ENCODE peak calls at places on chromosomes 13 and 19, in four cellular contexts. F, Y, B and Z are unnamed samples.
A peak's percentile ranks its signal among the peaks of the same experiment; 100 is the strongest.

GRCh38 chr13:42040730-42041016 is 7.8 kb upstream of the DGKH start:
- DNase-seq in B (no peak), F (no peak), Y (no peak), Z (no peak)

GRCh38 chr13:78054152-78054551 is 135.5 kb upstream of the EDNRB start:
- DNase-seq in Y (no peak), B (no peak), F (no peak), Z (no peak)

GRCh38 chr13:100301418-100301817 is 212.5 kb downstream of the PCCA start:
- DNase-seq in F (no peak), B (no peak), Y (peak; percentile 7), Z (no peak)

GRCh38 chr13:48954086-48954485 is 21.6 kb upstream of the FNDC3A start:
- DNase-seq in F (no peak), Y (no peak), B (peak; percentile 16), Z (peak; percentile 67)

GRCh38 chr19:48342841-48343540 is 17.6 kb downstream of the EMP3 start:
- DNase-seq in F (no peak), Y (no peak), B (peak; percentile 16), Z (peak; percentile 74)

GRCh38 chr19:36051236-36051635 is 2.8 kb downstream of the THAP8 start:
- DNase-seq in B (no peak), F (no peak), Y (peak; percentile 27), Z (no peak)

GRCh38 chr19:39167461-39168257 is 29.1 kb upstream of the NCCRP1 start:
- DNase-seq in B (no peak), F (no peak), Y (no peak), Z (no peak)

GRCh38 chr13:94192576-94192975 is 286.9 kb downstream of the DCT start:
- DNase-seq in F (no peak), Y (peak; percentile 63), B (peak; percentile 19), Z (no peak)

GRCh38 chr13:29935309-29935981 is 85.0 kb upstream of the UBL3 start:
- DNase-seq in Y (no peak), B (no peak), F (peak; percentile 30), Z (no peak)

GRCh38 chr13:40344270-40345148 is 321.9 kb downstream of the FOXO1 start:
- DNase-seq in Y (no peak), B (no peak), F (no peak), Z (peak; percentile 9)

GRCh38 chr13:94602467-94602866 is 810 bp downstream of the GPR180 start:
- DNase-seq in Y (no peak), F (no peak), B (no peak), Z (no peak)

GRCh38 chr19:16078759-16079707 is 2.7 kb downstream of the TPM4 start:
- DNase-seq in B (peak; percentile 98), Y (no peak), F (peak; percentile 81), Z (peak; percentile 93)

GRCh38 chr19:10226376-10227214 is 4.5 kb downstream of the S1PR2 start:
- DNase-seq in Y (no peak), F (peak; percentile 65), B (peak; percentile 74), Z (peak; percentile 91)

GRCh38 chr13:28530729-28531194 is 35.8 kb upstream of the FLT1 start:
- DNase-seq in B (peak; percentile 50), F (no peak), Y (no peak), Z (peak; percentile 71)

GRCh38 chr19:19379527-19379926 is 25.9 kb upstream of the GATAD2A start:
- DNase-seq in F (no peak), B (no peak), Y (no peak), Z (no peak)

GRCh38 chr19:19034204-19034624 is 811 bp downstream of the ARMC6 start:
- DNase-seq in B (peak; percentile 75), F (no peak), Y (peak; percentile 43), Z (peak; percentile 67)

GRCh38 chr19:47540748-47541147 is 25.9 kb upstream of the NAPA start:
- DNase-seq in F (no peak), B (peak; percentile 48), Y (no peak), Z (peak; percentile 29)

GRCh38 chr13:114068723-114069322 is 63.6 kb downstream of the RASA3 start:
- DNase-seq in B (peak; percentile 35), F (peak; percentile 26), Y (no peak), Z (peak; percentile 78)

GRCh38 chr13:31614073-31614472 is 125.3 kb upstream of the RXFP2 start:
- DNase-seq in Y (no peak), F (no peak), B (no peak), Z (no peak)

GRCh38 chr13:103006706-103007426 is 59.4 kb downstream of the SLC10A2 start:
- DNase-seq in F (no peak), B (no peak), Y (no peak), Z (peak; percentile 81)

GRCh38 chr13:26262156-26262555 is 8.2 kb downstream of the CDK8 start:
- DNase-seq in F (no peak), B (no peak), Y (no peak), Z (no peak)

GRCh38 chr13:26759907-26760834 is at the start of gene GPR12:
- DNase-seq in B (no peak), Y (no peak), F (no peak), Z (peak; percentile 6)

GRCh38 chr19:17807731-17808316 is 12.9 kb downstream of the B3GNT3 start:
- DNase-seq in Y (no peak), F (no peak), B (no peak), Z (no peak)

GRCh38 chr19:15248648-15249559 is 16.7 kb upstream of the EPHX3 start:
- DNase-seq in Y (no peak), B (peak; percentile 83), F (peak; percentile 87), Z (peak; percentile 87)

GRCh38 chr19:2611483-2612464 is 90.7 kb downstream of the GNG7 start:
- DNase-seq in F (no peak), Y (no peak), B (no peak), Z (no peak)
- TF ChIP-seq CTCF in F (peak; percentile 4), Y (peak; percentile 40), B (peak; percentile 23), Z (no peak)

DNA sequence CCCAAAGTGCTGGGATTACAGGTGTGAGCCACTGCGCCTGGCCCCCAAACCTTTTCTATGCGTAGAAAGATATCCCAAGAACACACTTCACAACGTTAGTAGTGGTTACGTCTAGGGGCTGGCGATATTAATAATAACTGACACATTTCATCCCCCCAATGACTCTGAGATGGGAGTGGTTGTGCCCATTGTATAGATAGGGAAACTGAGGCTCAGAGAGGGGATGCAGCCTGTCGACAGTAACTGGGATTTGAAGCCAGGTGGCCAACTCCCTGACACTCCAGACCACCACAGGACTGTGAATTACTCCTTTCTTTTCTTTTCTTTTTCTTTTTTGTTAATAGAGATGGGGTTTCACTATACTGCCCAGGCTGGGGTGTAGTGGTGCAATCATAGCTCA is 25.3 kb upstream of the PTPRS start:
- DNase-seq in F (no peak), Y (no peak), B (no peak), Z (no peak)
- TF ChIP-seq CTCF in F (no peak), Y (no peak), B (no peak), Z (no peak)

GRCh38 chr19:4802711-4803110 is 11.2 kb downstream of the FEM1A start:
- DNase-seq in Y (no peak), B (no peak), F (peak; percentile 70), Z (no peak)
- TF ChIP-seq CTCF in Y (no peak), B (no peak), F (no peak), Z (no peak)

DNA sequence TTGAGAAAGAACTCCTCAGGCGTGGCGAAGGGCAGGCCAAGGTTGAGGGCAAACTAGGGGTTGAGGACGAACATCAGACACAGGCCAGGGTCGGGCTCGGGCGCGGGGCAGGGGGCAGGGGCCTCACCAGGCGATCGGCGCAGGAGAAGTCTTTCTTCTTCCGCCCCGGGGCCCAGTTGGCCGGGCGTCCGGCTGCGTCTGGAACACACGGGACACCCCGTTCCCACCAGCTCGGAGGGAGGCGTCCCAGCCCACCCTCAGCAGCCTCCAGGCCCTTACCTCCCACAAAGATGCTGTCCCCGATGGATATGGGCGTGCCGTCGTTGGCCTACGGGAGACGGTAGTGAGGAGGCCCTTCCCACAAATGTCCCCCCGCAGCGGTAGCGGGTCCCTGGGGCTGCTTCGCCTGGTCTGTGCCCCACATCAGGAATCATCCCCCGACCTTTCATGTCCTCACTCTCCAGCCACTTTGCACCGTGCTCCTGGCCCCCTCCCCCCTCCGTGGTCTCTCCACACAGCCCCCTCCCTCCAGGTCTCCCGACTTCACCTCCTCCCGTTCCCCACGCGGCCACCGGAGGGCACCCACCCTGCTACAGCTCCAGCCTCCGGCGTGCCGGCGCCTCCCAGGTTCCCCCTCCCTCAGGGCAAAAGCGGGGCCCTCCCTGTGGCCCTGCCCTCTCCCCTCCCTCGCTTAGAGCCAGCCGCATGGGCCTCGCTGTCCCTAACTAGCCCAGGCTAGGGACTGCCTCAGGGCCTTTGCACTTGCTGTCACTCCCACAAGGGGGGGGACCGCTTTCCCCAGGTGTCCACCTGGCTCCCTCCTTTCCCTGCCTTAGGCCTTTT is 4.7 kb downstream of the PNKP start:
- DNase-seq in B (no peak), Y (peak; percentile 60), F (no peak), Z (no peak)
- TF ChIP-seq CTCF in B (peak; percentile 53), Y (no peak), F (no peak), Z (peak; percentile 3)